ENCODE peak calls at places on chromosomes 16 and 17, in seven cellular contexts. X, R, K, Q, E, I and H are unnamed samples.

GRCh38 chr16:85328665-85329058 is 216.4 kb upstream of the CIBAR2 start:
- DNase-seq in X (no peak), R (no peak), K (no peak), Q (no peak), E (no peak), I (peak), H (no peak)

GRCh38 chr16:58814348-58814801 is 80.3 kb upstream of the GOT2 start:
- DNase-seq in X (peak), R (peak), K (peak), Q (peak), E (peak), I (peak), H (peak)

GRCh38 chr17:48427598-48427997 is 2.4 kb downstream of the SKAP1 start:
- DNase-seq in X (no peak), R (no peak), K (no peak), Q (no peak), E (no peak), I (no peak), H (peak)

GRCh38 chr16:55282441-55282840 is 41.6 kb upstream of the IRX6 start:
- DNase-seq in X (no peak), R (no peak), K (no peak), Q (no peak), E (no peak), I (no peak), H (no peak)

GRCh38 chr17:43597624-43598358 is 51.7 kb upstream of the ETV4 start:
- DNase-seq in X (no peak), R (no peak), K (no peak), Q (no peak), E (no peak), I (no peak), H (no peak)

GRCh38 chr17:37117743-37118142 is 169.0 kb downstream of the AATF start:
- DNase-seq in X (no peak), R (no peak), K (no peak), Q (no peak), E (no peak), I (no peak), H (peak)

GRCh38 chr17:35786941-35787432 is 8.5 kb downstream of the MMP28 start:
- DNase-seq in X (peak), R (no peak), K (no peak), Q (no peak), E (no peak), I (peak), H (peak)

GRCh38 chr17:63665527-63666214 is 34.3 kb downstream of the LIMD2 start:
- DNase-seq in X (no peak), R (no peak), K (no peak), Q (no peak), E (no peak), I (no peak), H (no peak)

GRCh38 chr17:4539576-4540223 is 15.5 kb downstream of the MYBBP1A start:
- DNase-seq in X (no peak), R (no peak), K (no peak), Q (no peak), E (no peak), I (no peak), H (no peak)

GRCh38 chr17:43591750-43592562 is 45.8 kb upstream of the ETV4 start:
- DNase-seq in X (peak), R (peak), K (no peak), Q (no peak), E (no peak), I (no peak), H (peak)

GRCh38 chr17:55326030-55326429 is 61.3 kb downstream of the HLF start:
- DNase-seq in X (no peak), R (no peak), K (no peak), Q (no peak), E (no peak), I (no peak), H (no peak)

GRCh38 chr16:12994402-12994801 is 93.0 kb downstream of the SHISA9 start:
- DNase-seq in X (no peak), R (no peak), K (no peak), Q (no peak), E (no peak), I (no peak), H (no peak)

GRCh38 chr16:82629441-82630027 is 2.8 kb downstream of the CDH13 start:
- DNase-seq in X (peak), R (peak), K (no peak), Q (no peak), E (no peak), I (no peak), H (peak)

GRCh38 chr17:66200685-66201092 is 8.8 kb upstream of the CEP112 start:
- DNase-seq in X (peak), R (peak), K (peak), Q (peak), E (no peak), I (peak), H (peak)

GRCh38 chr17:78507526-78507925 is 69.7 kb downstream of the DNAH17 start:
- DNase-seq in X (no peak), R (no peak), K (no peak), Q (no peak), E (no peak), I (no peak), H (no peak)

GRCh38 chr17:30228011-30228410 is 7.5 kb downstream of the SLC6A4 start:
- DNase-seq in X (no peak), R (no peak), K (no peak), Q (no peak), E (no peak), I (no peak), H (no peak)

GRCh38 chr16:89918453-89919347 is at the start of gene MC1R:
- DNase-seq in X (peak), R (peak), K (no peak), Q (peak), E (no peak), I (peak), H (peak)

GRCh38 chr16:73329363-73330306 is 281.7 kb upstream of the ZFHX3 start:
- DNase-seq in X (no peak), R (peak), K (no peak), Q (peak), E (no peak), I (peak), H (no peak)

GRCh38 chr17:11622468-11622867 is 24.2 kb downstream of the DNAH9 start:
- DNase-seq in X (no peak), R (no peak), K (no peak), Q (no peak), E (no peak), I (no peak), H (no peak)

GRCh38 chr16:1643521-1643920 is 31.4 kb downstream of the CRAMP1 start:
- DNase-seq in X (no peak), R (no peak), K (no peak), Q (no peak), E (no peak), I (no peak), H (no peak)

GRCh38 chr16:31354394-31355291 is at the start of gene ITGAX:
- DNase-seq in X (peak), R (peak), K (no peak), Q (no peak), E (no peak), I (peak), H (no peak)

GRCh38 chr17:81273698-81274470 is 21.2 kb downstream of the SLC38A10 start:
- DNase-seq in X (no peak), R (no peak), K (no peak), Q (no peak), E (no peak), I (no peak), H (no peak)

GRCh38 chr16:19746561-19746960 is 28.5 kb downstream of the IQCK start:
- DNase-seq in X (no peak), R (no peak), K (no peak), Q (peak), E (no peak), I (no peak), H (no peak)

GRCh38 chr17:7854851-7855642 is at the start of gene TMEM88:
- DNase-seq in X (no peak), R (peak), K (no peak), Q (peak), E (no peak), I (peak), H (peak)

GRCh38 chr17:7856840-7857723 is at the start of gene NAA38:
- DNase-seq in X (peak), R (peak), K (peak), Q (peak), E (peak), I (peak), H (peak)

GRCh38 chr17:7854078-7854777 is 638 bp upstream of the TMEM88 start:
- DNase-seq in X (no peak), R (no peak), K (no peak), Q (no peak), E (no peak), I (peak), H (no peak)

GRCh38 chr17:7856081-7856791 is 1.1 kb downstream of the NAA38 start:
- DNase-seq in X (no peak), R (no peak), K (no peak), Q (peak), E (no peak), I (peak), H (no peak)

DNA sequence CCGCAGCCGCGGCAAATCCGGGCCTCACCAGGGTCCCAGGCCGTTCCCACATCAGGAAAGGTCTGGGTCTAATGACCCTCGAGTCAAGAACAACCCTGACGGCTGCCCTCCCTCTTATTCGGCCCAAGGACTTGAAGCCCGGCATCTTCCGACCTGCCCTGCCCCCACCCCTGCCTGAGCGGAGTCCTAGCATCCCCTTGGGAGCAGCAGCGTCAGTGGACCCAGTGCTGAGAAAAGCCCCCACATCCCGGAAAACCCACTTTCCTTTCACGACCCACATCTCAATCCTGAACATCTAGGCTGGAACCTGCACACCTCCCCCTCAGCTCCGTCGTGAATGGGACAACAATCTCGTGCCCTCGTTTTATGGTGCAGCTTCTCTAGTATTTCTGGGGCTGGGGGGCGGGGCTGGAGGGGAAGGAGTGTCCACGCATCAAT is 796 bp downstream of the TMEM88 start:
- DNase-seq in X (no peak), R (no peak), K (no peak), Q (no peak), E (no peak), I (no peak), H (peak)
- H3K4me2 ChIP-seq in X (peak), R (peak), K (peak), Q (peak), E (peak), I (peak), H (peak)

DNA sequence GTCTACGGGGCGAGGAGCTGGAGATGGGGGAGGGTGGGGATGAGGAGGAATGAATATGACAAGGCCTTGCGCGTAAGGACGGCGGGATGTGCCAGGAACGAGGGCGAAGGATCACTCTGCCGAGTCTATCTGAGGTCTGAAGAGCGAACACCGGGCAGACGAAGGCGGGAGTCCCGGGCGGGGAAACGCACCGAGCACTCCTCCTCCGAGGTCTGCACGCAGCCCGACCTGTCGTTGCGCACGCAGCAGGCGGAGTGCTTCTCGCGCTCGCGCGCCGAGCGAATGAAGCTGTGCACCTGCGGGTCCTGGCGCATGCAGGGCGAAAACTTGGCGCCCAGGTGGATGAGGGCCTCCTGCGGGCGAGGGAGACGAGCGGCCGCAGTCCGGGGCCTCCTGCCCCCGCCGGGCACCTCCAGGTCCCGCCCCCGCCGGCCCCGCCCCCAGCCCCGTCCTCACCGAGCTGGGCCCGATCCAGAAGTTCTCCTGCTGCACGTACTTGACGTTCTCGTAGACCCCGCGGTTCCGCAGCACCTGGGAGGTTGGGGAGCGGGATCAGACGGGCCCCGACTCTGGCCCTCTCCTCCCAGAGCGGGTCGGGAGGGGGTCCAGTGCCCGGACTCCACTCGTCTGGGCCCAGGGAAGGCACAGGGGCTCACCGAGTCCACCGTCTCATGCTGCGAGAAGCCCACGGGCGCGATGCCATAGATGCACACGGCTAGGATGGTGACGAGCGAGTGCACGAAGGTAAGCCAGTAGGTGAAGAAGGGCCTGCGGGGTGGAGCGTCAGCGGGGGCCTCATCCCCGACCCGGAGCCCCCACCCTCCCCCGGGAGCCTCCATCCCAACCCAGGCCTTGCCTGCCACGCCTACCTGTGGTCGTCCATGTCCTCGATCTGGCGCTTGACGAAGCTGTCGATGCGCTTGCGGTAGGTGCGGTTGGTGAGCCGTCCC is 7.6 kb downstream of the SNRNP25 start:
- DNase-seq in X (no peak), R (no peak), K (no peak), Q (no peak), E (no peak), I (no peak), H (no peak)
- H4K8ac ChIP-seq in X (no peak), R (no peak), K (no peak), Q (no peak), E (peak), I (no peak), H (no peak)

GRCh38 chr16:70683146-70683944 is 2.5 kb downstream of the MTSS2 start:
- DNase-seq in X (no peak), R (no peak), K (no peak), Q (no peak), E (no peak), I (no peak), H (no peak)

GRCh38 chr16:70682239-70683145 is 3.4 kb downstream of the MTSS2 start:
- DNase-seq in X (no peak), R (peak), K (peak), Q (no peak), E (no peak), I (no peak), H (no peak)

GRCh38 chr16:70679653-70680494 is 6.0 kb downstream of the MTSS2 start:
- DNase-seq in X (no peak), R (peak), K (no peak), Q (no peak), E (no peak), I (peak), H (no peak)

GRCh38 chr16:70680495-70681381 is 5.1 kb downstream of the MTSS2 start:
- DNase-seq in X (no peak), R (no peak), K (no peak), Q (no peak), E (no peak), I (no peak), H (peak)

DNA sequence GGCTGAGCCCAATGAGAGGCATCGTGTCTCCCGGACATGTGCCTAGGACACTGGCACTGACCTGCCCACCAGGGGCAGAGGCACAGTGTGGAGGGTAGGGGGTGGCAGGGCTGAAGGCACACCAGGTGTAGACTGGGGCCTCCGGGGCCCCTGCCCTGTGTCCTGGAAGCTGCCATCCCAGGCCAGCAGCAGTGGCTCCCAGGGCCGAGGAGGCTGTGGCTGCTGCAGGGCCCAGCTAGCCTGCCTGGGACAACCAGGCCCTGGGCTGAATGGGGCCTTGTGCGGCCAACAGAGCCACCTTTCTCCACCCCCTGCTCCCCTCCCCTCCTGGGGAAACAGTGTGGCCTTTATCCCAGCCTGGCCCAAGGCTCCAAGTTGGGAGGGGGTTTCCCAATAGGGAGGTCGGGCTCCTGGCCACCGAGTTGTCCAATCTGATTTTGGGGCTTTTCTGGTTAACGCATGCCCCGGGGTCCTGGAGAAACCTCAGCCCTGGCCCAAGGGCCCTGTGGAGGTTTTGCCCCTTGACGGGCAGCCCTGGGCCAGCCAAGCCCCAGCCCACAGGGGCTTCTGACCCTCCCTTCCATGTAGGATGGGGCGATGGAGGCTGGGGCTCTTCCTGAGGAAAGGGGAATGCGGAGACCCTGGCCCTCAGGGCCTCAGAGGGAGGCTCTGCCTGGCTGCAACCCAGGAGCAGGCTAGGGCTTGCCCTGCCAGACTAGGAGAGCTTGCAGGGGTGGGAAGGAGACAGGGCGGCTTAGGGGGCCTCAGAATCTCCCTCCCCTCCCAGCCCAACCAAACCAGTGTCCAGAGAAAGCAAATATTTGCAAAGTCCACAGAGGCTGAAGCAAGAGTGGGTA is 4.2 kb downstream of the MTSS2 start:
- DNase-seq in X (no peak), R (no peak), K (no peak), Q (no peak), E (no peak), I (no peak), H (no peak)
- H3K4me2 ChIP-seq in X (peak), R (no peak), K (no peak), Q (no peak), E (no peak), I (no peak), H (no peak)

DNA sequence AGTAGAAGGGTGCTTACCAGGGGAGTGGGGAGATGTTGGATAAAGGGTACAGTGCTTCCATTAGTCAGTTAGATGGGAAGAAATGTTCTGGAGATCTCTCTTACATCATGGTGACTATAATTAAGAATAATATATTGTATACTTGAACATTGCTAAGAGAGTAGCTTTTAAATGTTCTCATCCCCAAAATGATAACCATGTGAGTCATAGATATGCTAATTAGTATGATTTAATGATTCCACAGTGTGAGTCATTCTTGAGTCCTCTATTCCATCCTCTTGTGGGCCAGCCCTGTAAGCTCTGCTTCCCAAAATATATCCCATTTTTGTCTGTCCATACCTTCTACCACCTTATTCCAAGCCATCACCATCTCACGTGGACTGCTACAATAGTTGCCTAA is 80.6 kb upstream of the CDH11 start:
- DNase-seq in X (peak), R (no peak), K (no peak), Q (no peak), E (no peak), I (no peak), H (peak)
- H4K8ac ChIP-seq in X (no peak), R (no peak), K (no peak), Q (no peak), E (no peak), I (no peak), H (no peak)

GRCh38 chr17:44759096-44759915 is 518 bp downstream of the ADAM11 start:
- DNase-seq in X (no peak), R (no peak), K (no peak), Q (no peak), E (no peak), I (peak), H (no peak)
- H3K4me2 ChIP-seq in X (peak), R (peak), K (peak), Q (peak), E (peak), I (no peak), H (peak)

DNA sequence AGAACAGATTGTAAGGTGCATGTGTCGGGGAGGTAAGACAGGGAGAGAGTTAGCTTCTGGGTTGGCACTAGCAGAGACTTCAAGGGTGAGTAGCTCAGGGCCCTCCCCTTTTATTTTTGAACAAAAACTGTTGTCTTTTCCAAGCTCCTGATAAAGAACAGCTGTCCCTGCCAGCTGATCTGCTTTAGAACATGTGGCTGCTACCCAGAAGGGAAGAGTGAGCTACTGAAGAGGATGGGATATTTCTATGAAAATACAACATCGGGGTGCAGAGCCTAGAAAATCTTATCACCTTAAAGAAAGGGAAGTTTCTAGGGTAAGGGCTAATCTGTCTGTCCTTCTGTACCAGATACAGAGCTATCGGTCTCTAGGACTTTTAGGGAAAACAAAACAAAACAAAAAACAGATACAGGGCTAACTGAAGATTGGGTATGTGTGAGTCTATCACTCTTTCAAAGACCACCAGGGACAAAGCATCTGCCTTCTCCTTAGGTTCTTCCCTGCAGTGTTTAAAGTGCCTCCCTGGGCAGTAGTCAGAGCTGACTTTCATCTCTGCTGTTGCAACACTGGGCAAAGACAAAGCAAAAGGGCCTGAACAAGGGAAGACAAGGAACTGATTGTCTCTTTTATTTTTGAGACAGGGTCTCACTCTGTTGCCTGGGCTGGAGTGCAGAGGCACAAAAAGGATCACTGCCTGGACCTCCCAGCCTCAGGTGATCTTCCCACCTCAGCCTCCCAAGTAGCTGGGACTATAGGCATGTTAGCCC is 5.0 kb upstream of the DHRS13 start:
- DNase-seq in X (peak), R (no peak), K (no peak), Q (no peak), E (no peak), I (no peak), H (no peak)
- H4K8ac ChIP-seq in X (no peak), R (no peak), K (no peak), Q (no peak), E (no peak), I (no peak), H (no peak)